ENCODE peak calls at places on chromosomes 1 and 21, in nine cellular contexts. V is GM04503; H is endothelial cell; P is lung microvascular endothelial cell; K is pancreas; E is heart left ventricle; S is OCI-M1; L is activated CD4-positive, alpha-beta T cell treated with anti-CD3 and anti-CD28 coated beads, Interleukin-2, amount 50 U/mL, for 1 hour; J is SW 1271. C is an unnamed sample.

GRCh38 chr1:25484096-25484495 is 53.4 kb downstream of the MACO1 start:
- DNase-seq in H (no peak), V (no peak), S (no peak), L (no peak), K (peak), E (peak), P (no peak), J (no peak), C (no peak)

GRCh38 chr1:146012703-146013565 is 8.6 kb downstream of the HJV start:
- DNase-seq in E (no peak), J (no peak), H (peak), K (no peak), L (peak), P (peak), S (peak), V (peak), C (no peak)

GRCh38 chr1:6188466-6188865 is 8.3 kb upstream of the CHD5 start:
- DNase-seq in V (no peak), H (no peak), E (no peak), P (no peak), J (no peak), S (no peak), L (no peak), K (no peak), C (no peak)

GRCh38 chr1:157189986-157190982 is 52.1 kb upstream of the ETV3 start:
- DNase-seq in S (no peak), L (no peak), V (no peak), E (no peak), P (no peak), J (no peak), K (no peak), H (no peak), C (peak)

GRCh38 chr1:23772049-23772853 is 6.0 kb upstream of the PITHD1 start:
- DNase-seq in L (peak), E (peak), P (peak), K (peak), H (peak), J (no peak), V (no peak), S (peak), C (peak)

GRCh38 chr1:224683981-224684380 is 67.9 kb downstream of the CNIH3 start:
- DNase-seq in E (no peak), H (no peak), P (no peak), S (no peak), K (no peak), J (no peak), L (no peak), V (no peak), C (no peak)

GRCh38 chr1:225712391-225712790 is 59.5 kb upstream of the ENAH start:
- DNase-seq in S (no peak), V (no peak), K (no peak), L (no peak), P (no peak), J (no peak), H (no peak), E (no peak), C (no peak)

GRCh38 chr1:71236503-71236902 is 155.7 kb upstream of the ZRANB2 start:
- DNase-seq in K (no peak), P (no peak), H (no peak), J (no peak), S (no peak), E (no peak), V (no peak), L (no peak), C (no peak)

GRCh38 chr1:9792156-9793042 is 31.4 kb downstream of the CLSTN1 start:
- DNase-seq in L (no peak), E (no peak), S (no peak), K (peak), V (no peak), P (no peak), H (no peak), J (no peak), C (no peak)

GRCh38 chr1:1439550-1440261 is 4.2 kb downstream of the VWA1 start:
- DNase-seq in H (no peak), J (no peak), E (no peak), K (peak), S (no peak), P (no peak), L (no peak), V (no peak), C (no peak)

GRCh38 chr1:44786138-44786840 is 1.7 kb downstream of the BEST4 start:
- DNase-seq in J (no peak), P (peak), S (peak), L (peak), V (no peak), H (peak), K (peak), E (peak), C (no peak)

GRCh38 chr1:2143814-2144500 is 50.6 kb downstream of the FAAP20 start:
- DNase-seq in H (no peak), S (no peak), P (no peak), J (no peak), L (no peak), E (peak), K (no peak), V (no peak), C (no peak)

GRCh38 chr1:57623039-57623790 is 199.4 kb upstream of the DAB1 start:
- DNase-seq in J (no peak), V (no peak), P (peak), K (no peak), S (no peak), L (no peak), H (peak), E (peak), C (no peak)

GRCh38 chr21:31972622-31973021 is 99.8 kb downstream of the HUNK start:
- DNase-seq in J (no peak), K (no peak), E (no peak), S (no peak), P (no peak), V (no peak), L (no peak), H (no peak), C (no peak)

GRCh38 chr1:186491351-186491750 is 30.4 kb upstream of the PDC start:
- DNase-seq in S (no peak), V (no peak), P (no peak), K (no peak), H (no peak), L (no peak), E (no peak), J (no peak), C (no peak)

GRCh38 chr1:54170961-54171460 is 18.2 kb upstream of the CDCP2 start:
- DNase-seq in L (no peak), S (no peak), K (no peak), E (no peak), J (no peak), H (no peak), P (no peak), V (no peak), C (no peak)

GRCh38 chr1:156359973-156360372 is 9.0 kb upstream of the RHBG start:
- DNase-seq in L (no peak), V (no peak), H (peak), P (peak), J (no peak), K (no peak), E (no peak), S (peak), C (no peak)

GRCh38 chr1:1308756-1309524 is 543 bp downstream of the PUSL1 start:
- DNase-seq in K (no peak), V (no peak), E (no peak), S (peak), J (no peak), P (no peak), L (no peak), H (no peak), C (no peak)

GRCh38 chr21:20774737-20775136 is 223.5 kb upstream of the NCAM2 start:
- DNase-seq in K (no peak), H (no peak), J (no peak), S (no peak), P (no peak), L (no peak), V (no peak), E (no peak), C (no peak)

GRCh38 chr1:30045304-30046090 is 677.9 kb downstream of the MATN1 start:
- DNase-seq in P (no peak), H (no peak), K (no peak), V (no peak), S (no peak), L (no peak), J (no peak), E (no peak), C (no peak)

GRCh38 chr1:63845346-63845745 is 71.5 kb downstream of the ROR1 start:
- DNase-seq in L (no peak), E (no peak), V (no peak), P (no peak), H (no peak), J (no peak), S (no peak), K (no peak), C (no peak)

GRCh38 chr1:37561794-37562132 is 5.0 kb downstream of the DNALI1 start:
- DNase-seq in K (no peak), V (no peak), P (peak), E (no peak), L (peak), S (peak), J (no peak), H (peak), C (no peak)

C was measured in right atrium auricular region.